ENCODE peak calls at places on chromosomes 5 and 9, in four cellular contexts. One of them, this sample, is unnamed.

GRCh38 chr5:166046956-166047355 is 2244.5 kb upstream of the WWC1 start:
- DNase-seq in psoas muscle: no peak
- DNase-seq in fibroblast of mammary gland: no peak
- DNase-seq in GM12878: no peak
- DNase-seq in this sample: no peak

GRCh38 chr5:168749391-168750100 is 170.4 kb upstream of the PANK3 start:
- DNase-seq in GM12878: no peak
- DNase-seq in psoas muscle: no peak
- DNase-seq in fibroblast of mammary gland: no peak
- DNase-seq in this sample: no peak

GRCh38 chr5:158820891-158821290 is 278.8 kb downstream of the EBF1 start:
- DNase-seq in GM12878: no peak
- DNase-seq in fibroblast of mammary gland: no peak
- DNase-seq in psoas muscle: no peak
- DNase-seq in this sample: peak; percentile 29

GRCh38 chr9:112334319-112334828 is 955 bp upstream of the PTBP3 start:
- DNase-seq in psoas muscle: no peak
- DNase-seq in GM12878: no peak
- DNase-seq in fibroblast of mammary gland: peak; percentile 49
- DNase-seq in this sample: no peak

GRCh38 chr5:176178789-176179188 is 59.4 kb upstream of the SIMC1 start:
- DNase-seq in psoas muscle: no peak
- DNase-seq in fibroblast of mammary gland: no peak
- DNase-seq in GM12878: no peak
- DNase-seq in this sample: no peak

GRCh38 chr5:11588803-11589202 is 315.4 kb downstream of the CTNND2 start:
- DNase-seq in fibroblast of mammary gland: no peak
- DNase-seq in GM12878: no peak
- DNase-seq in psoas muscle: no peak
- DNase-seq in this sample: no peak

GRCh38 chr5:95822038-95822407 is 503 bp downstream of the GLRX start:
- DNase-seq in psoas muscle: peak; percentile 63
- DNase-seq in GM12878: no peak
- DNase-seq in fibroblast of mammary gland: peak; percentile 63
- DNase-seq in this sample: no peak

GRCh38 chr9:5438301-5439162 is 807 bp upstream of the PLGRKT start:
- DNase-seq in psoas muscle: no peak
- DNase-seq in GM12878: peak; percentile 89
- DNase-seq in fibroblast of mammary gland: peak; percentile 40
- DNase-seq in this sample: peak; percentile 76

GRCh38 chr5:5331838-5332237 is 90.6 kb upstream of the ICE1 start:
- DNase-seq in fibroblast of mammary gland: no peak
- DNase-seq in psoas muscle: no peak
- DNase-seq in GM12878: no peak
- DNase-seq in this sample: no peak

GRCh38 chr5:142837274-142837673 is 67.1 kb downstream of the ARHGAP26 start:
- DNase-seq in GM12878: no peak
- DNase-seq in fibroblast of mammary gland: no peak
- DNase-seq in psoas muscle: no peak
- DNase-seq in this sample: no peak

GRCh38 chr9:124792976-124793594 is 16.2 kb downstream of the OLFML2A start:
- DNase-seq in GM12878: no peak
- DNase-seq in fibroblast of mammary gland: peak; percentile 69
- DNase-seq in psoas muscle: no peak
- DNase-seq in this sample: no peak

GRCh38 chr9:126480810-126481209 is 132.9 kb upstream of the LMX1B start:
- DNase-seq in GM12878: no peak
- DNase-seq in fibroblast of mammary gland: no peak
- DNase-seq in psoas muscle: no peak
- DNase-seq in this sample: no peak

GRCh38 chr9:35164711-35165110 is 2.9 kb downstream of the UNC13B start:
- DNase-seq in psoas muscle: no peak
- DNase-seq in fibroblast of mammary gland: peak; percentile 34
- DNase-seq in GM12878: no peak
- DNase-seq in this sample: no peak

GRCh38 chr9:21385131-21385665 is at the start of gene IFNA2:
- DNase-seq in GM12878: peak; percentile 46
- DNase-seq in psoas muscle: no peak
- DNase-seq in fibroblast of mammary gland: no peak
- DNase-seq in this sample: no peak

GRCh38 chr9:21383627-21384026 is 1.6 kb downstream of the IFNA2 start:
- DNase-seq in psoas muscle: no peak
- DNase-seq in fibroblast of mammary gland: no peak
- DNase-seq in GM12878: no peak
- DNase-seq in this sample: no peak

DNA sequence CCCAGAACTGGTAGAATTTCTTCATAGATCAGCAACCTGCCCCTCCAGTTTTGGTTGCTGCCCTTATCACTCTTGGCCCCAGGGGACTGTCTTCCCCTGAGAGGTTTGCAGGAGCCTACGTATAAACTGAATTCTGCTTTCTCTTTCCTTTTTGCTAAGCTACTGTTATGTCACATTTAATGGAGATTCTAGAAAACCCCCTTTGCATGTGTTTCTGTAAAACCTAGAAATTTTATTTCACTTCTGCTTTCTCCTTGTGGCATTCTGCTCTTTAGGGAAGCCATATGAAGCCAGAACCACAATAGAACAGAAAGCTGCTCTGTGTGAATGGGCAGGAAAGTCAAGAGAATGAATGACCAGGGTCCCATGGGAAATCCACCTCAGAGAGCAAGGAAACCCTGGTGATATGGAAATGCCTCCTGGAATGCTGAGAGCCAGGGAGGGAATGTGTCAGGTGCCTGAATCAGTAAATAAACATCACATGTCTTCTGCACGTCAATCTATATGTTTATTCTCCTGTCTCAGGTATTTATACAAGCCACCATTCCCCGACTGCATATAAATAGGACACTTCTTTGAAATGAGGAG is 3.4 kb downstream of the IFNA2 start:
- DNase-seq in fibroblast of mammary gland: no peak
- DNase-seq in psoas muscle: no peak
- DNase-seq in GM12878: peak; percentile 94
- DNase-seq in this sample: peak; percentile 74
- H3K4me3 ChIP-seq in fibroblast of mammary gland: no peak overlapping the region
- H3K4me3 ChIP-seq in psoas muscle: no peak overlapping the region
- H3K4me3 ChIP-seq in GM12878: peak overlapping the region; percentile 25
- H3K4me3 ChIP-seq in this sample: peak overlapping the region; percentile 34

GRCh38 chr5:147394273-147394672 is 115.6 kb downstream of the DPYSL3 start:
- DNase-seq in fibroblast of mammary gland: no peak
- DNase-seq in psoas muscle: no peak
- DNase-seq in GM12878: no peak
- DNase-seq in this sample: no peak

GRCh38 chr5:147391781-147392180 is 118.1 kb downstream of the DPYSL3 start:
- DNase-seq in GM12878: no peak
- DNase-seq in psoas muscle: peak; percentile 71
- DNase-seq in fibroblast of mammary gland: peak; percentile 96
- DNase-seq in this sample: peak; percentile 10

GRCh38 chr5:147396070-147396469 is 113.8 kb downstream of the DPYSL3 start:
- DNase-seq in fibroblast of mammary gland: peak; percentile 47
- DNase-seq in GM12878: no peak
- DNase-seq in psoas muscle: peak; percentile 65
- DNase-seq in this sample: no peak

GRCh38 chr5:147390654-147391053 is 119.2 kb downstream of the DPYSL3 start:
- DNase-seq in fibroblast of mammary gland: no peak
- DNase-seq in GM12878: no peak
- DNase-seq in psoas muscle: no peak
- DNase-seq in this sample: no peak

DNA sequence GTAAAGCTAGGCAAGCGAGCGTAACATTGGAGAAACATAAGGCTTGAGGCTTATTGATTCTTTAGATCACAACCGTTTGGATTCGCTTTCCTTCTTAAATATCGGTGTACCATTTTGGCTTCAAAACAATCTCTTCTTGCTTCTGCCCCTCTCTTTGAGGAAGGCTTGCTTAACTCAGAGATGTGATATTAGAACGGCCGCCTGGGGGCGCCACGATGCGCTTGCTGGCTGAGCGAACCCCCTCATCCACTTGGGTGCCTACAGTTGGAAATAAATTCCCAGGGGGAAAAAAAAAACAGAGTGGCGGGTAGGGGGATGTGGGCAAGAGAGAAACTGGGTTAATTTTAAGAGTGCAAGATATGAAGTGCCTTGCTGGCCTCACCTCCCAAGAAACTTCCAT is 116.0 kb downstream of the DPYSL3 start:
- DNase-seq in psoas muscle: no peak
- DNase-seq in GM12878: no peak
- DNase-seq in fibroblast of mammary gland: no peak
- DNase-seq in this sample: no peak
- TF ChIP-seq CTCF in psoas muscle: no peak
- TF ChIP-seq CTCF in GM12878: no peak
- TF ChIP-seq CTCF in fibroblast of mammary gland: peak; percentile 32
- TF ChIP-seq CTCF in this sample: peak; percentile 28

DNA sequence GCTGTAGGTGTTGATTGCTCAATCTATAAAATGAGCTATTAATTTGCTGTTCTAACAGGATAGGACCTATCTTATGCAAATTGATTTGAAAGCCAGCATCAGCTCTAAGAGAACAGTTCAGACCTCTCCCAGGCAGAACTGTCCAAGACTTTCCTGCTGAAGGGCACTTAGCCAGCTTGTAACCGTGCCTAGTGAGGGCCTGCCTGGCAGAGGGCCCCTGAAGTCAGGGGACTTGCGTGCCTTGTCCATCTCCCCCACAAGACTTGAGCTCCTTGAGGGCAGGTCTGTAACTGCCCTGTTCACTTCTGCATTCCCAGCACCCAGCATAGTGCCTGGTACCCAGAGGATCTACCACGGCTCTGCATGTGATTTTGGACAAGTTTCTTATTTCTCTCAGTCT is 293.4 kb downstream of the CDK5RAP2 start:
- DNase-seq in fibroblast of mammary gland: no peak
- DNase-seq in GM12878: no peak
- DNase-seq in psoas muscle: no peak
- DNase-seq in this sample: no peak
- H3K4me3 ChIP-seq in fibroblast of mammary gland: no peak overlapping the region
- H3K4me3 ChIP-seq in GM12878: no peak overlapping the region
- H3K4me3 ChIP-seq in psoas muscle: no peak overlapping the region
- H3K4me3 ChIP-seq in this sample: no peak overlapping the region

DNA sequence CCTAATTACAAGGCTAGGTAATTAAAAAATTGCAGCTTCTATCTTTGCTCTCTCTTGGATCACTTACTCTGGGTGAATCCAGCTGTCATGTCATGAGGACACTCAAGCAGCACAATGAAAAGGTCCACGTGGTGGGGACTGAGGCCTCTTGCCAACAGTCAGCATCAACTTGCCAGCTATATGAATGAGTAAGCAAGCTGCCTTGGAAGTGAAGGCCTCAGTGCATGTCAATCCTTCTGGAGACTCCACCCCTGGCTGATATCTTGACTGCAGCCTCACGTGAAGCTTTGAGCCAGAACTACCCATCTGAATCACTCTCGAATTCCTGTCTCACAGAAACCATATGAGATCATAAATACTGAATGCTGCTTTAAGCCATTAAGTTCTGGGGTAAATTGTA is 140.5 kb downstream of the SNX18 start:
- DNase-seq in GM12878: no peak
- DNase-seq in fibroblast of mammary gland: peak; percentile 93
- DNase-seq in psoas muscle: no peak
- DNase-seq in this sample: no peak
- TF ChIP-seq CTCF in GM12878: no peak
- TF ChIP-seq CTCF in fibroblast of mammary gland: no peak
- TF ChIP-seq CTCF in psoas muscle: no peak
- TF ChIP-seq CTCF in this sample: no peak

DNA sequence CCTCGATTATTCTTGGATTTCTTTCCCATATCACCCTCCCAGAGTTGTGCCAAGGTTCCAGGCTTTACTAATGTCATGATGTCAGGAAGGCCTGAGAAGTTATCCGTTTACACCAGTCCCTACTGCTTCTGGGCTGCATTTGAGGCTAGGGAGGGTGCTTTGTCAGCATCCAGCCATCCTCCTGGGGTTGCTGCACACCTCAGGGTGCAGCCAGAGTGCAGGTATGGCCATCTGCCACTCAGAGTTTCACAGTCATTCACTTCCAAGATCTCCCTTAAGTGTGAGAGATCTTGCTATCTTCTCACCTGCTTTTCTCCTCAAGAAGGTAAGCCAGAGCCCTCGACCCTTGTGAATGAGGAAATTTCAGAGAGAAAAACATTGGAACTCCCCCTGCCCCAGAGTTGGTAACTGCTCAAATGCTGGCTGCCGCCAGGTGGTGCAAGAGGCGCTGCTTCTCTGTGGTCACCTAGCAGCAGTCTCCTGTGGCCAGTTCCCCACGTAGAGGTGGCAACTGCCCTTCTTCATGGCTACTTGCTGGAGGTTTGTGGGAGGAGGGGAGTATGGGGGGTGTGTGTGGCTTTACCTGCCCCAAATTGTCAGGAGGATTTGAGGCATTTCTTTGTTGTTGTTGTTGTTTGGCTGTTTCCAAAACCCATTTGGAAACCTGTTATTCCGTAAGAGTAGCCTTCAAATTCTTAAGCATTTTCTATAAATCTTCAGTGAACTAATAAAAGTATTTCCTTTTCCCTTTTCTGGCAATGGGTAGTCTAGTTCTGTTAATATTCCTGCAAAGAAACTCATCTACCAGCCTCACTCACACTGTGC is 259.6 kb upstream of the DMRT1 start:
- DNase-seq in psoas muscle: no peak
- DNase-seq in GM12878: no peak
- DNase-seq in fibroblast of mammary gland: no peak
- DNase-seq in this sample: no peak
- H3K4me3 ChIP-seq in psoas muscle: no peak overlapping the region
- H3K4me3 ChIP-seq in GM12878: no peak overlapping the region
- H3K4me3 ChIP-seq in fibroblast of mammary gland: no peak overlapping the region
- H3K4me3 ChIP-seq in this sample: no peak overlapping the region

GRCh38 chr5:23208959-23209431 is 298.4 kb upstream of the PRDM9 start:
- DNase-seq in fibroblast of mammary gland: peak; percentile 67
- DNase-seq in GM12878: peak; percentile 9
- DNase-seq in psoas muscle: no peak
- DNase-seq in this sample: no peak
- TF ChIP-seq CTCF in fibroblast of mammary gland: peak; percentile 86
- TF ChIP-seq CTCF in GM12878: peak; percentile 67
- TF ChIP-seq CTCF in psoas muscle: peak; percentile 47
- TF ChIP-seq CTCF in this sample: peak; percentile 61

GRCh38 chr5:10253390-10253789 is 3.3 kb downstream of the CCT5 start:
- DNase-seq in fibroblast of mammary gland: no peak
- DNase-seq in psoas muscle: no peak
- DNase-seq in GM12878: no peak
- DNase-seq in this sample: no peak
- H3K4me3 ChIP-seq in fibroblast of mammary gland: no peak overlapping the region
- H3K4me3 ChIP-seq in psoas muscle: no peak overlapping the region
- H3K4me3 ChIP-seq in GM12878: peak overlapping the region; percentile 41
- H3K4me3 ChIP-seq in this sample: no peak overlapping the region